ENCODE peak calls at places on chromosome 20, in eight cellular contexts. T is heart right ventricle, I is body of pancreas, N is SJSA1, A is HL-60, Z is AG04450, K is A549, O is lower lobe of right lung. J is an unnamed sample.

GRCh38 chr20:13587370-13587769 is 51.4 kb downstream of the TASP1 start:
- DNase-seq in T (no peak), I (no peak), N (no peak), A (no peak), Z (no peak), K (no peak), O (no peak), J (no peak)

GRCh38 chr20:62052336-62052841 is 13.3 kb downstream of the TAF4 start:
- DNase-seq in T (no peak), I (no peak), N (no peak), A (no peak), Z (no peak), K (no peak), O (peak), J (no peak)

GRCh38 chr20:25543068-25543467 is 42.3 kb downstream of the NINL start:
- DNase-seq in T (no peak), I (no peak), N (no peak), A (no peak), Z (no peak), K (no peak), O (no peak), J (no peak)

GRCh38 chr20:51562027-51562333 is 19.5 kb upstream of the NFATC2 start:
- DNase-seq in T (no peak), I (no peak), N (no peak), A (no peak), Z (no peak), K (no peak), O (no peak), J (no peak)

GRCh38 chr20:37095108-37095608 is 639 bp downstream of the RBL1 start:
- DNase-seq in T (no peak), I (no peak), N (no peak), A (no peak), Z (no peak), K (peak), O (no peak), J (no peak)

GRCh38 chr20:35006531-35006971 is 50.9 kb downstream of the MYH7B start:
- DNase-seq in T (no peak), I (no peak), N (no peak), A (no peak), Z (no peak), K (no peak), O (no peak), J (no peak)

GRCh38 chr20:43389839-43390626 is 67.7 kb upstream of the SRSF6 start:
- DNase-seq in T (no peak), I (no peak), N (no peak), A (no peak), Z (no peak), K (no peak), O (no peak), J (no peak)

GRCh38 chr20:48928832-48929725 is 7.6 kb downstream of the ARFGEF2 start:
- DNase-seq in T (no peak), I (no peak), N (no peak), A (no peak), Z (no peak), K (no peak), O (no peak), J (no peak)

GRCh38 chr20:63544241-63544957 is 3.1 kb downstream of the SRMS start:
- DNase-seq in T (no peak), I (no peak), N (no peak), A (no peak), Z (no peak), K (no peak), O (no peak), J (no peak)

GRCh38 chr20:32509639-32510066 is 75.5 kb downstream of the NOL4L start:
- DNase-seq in T (no peak), I (no peak), N (no peak), A (no peak), Z (no peak), K (peak), O (no peak), J (no peak)

GRCh38 chr20:6819599-6819998 is 52.1 kb downstream of the BMP2 start:
- DNase-seq in T (no peak), I (peak), N (no peak), A (no peak), Z (no peak), K (no peak), O (no peak), J (no peak)

GRCh38 chr20:44522841-44523240 is 971 bp upstream of the SERINC3 start:
- DNase-seq in T (no peak), I (no peak), N (no peak), A (no peak), Z (no peak), K (no peak), O (no peak), J (no peak)
- H3K27ac ChIP-seq in T (peak), I (peak), N (no peak), A (peak), Z (no peak), K (no peak), O (peak), J (peak)

GRCh38 chr20:4820833-4821518 is 99.3 kb downstream of the PRND start:
- DNase-seq in T (no peak), I (no peak), N (no peak), A (no peak), Z (peak), K (peak), O (no peak), J (no peak)
- H3K27ac ChIP-seq in T (no peak), I (no peak), N (no peak), A (peak), Z (peak), K (peak), O (peak), J (no peak)

GRCh38 chr20:11000416-11000815 is 326.6 kb upstream of the JAG1 start:
- DNase-seq in T (no peak), I (no peak), N (no peak), A (no peak), Z (no peak), K (no peak), O (no peak), J (no peak)

GRCh38 chr20:11008444-11008843 is 334.6 kb upstream of the JAG1 start:
- DNase-seq in T (no peak), I (no peak), N (no peak), A (no peak), Z (no peak), K (no peak), O (no peak), J (no peak)

GRCh38 chr20:11001767-11002540 is 328.2 kb upstream of the JAG1 start:
- DNase-seq in T (peak), I (no peak), N (peak), A (peak), Z (no peak), K (peak), O (no peak), J (no peak)

GRCh38 chr20:10998476-10998875 is 324.7 kb upstream of the JAG1 start:
- DNase-seq in T (no peak), I (no peak), N (no peak), A (no peak), Z (no peak), K (no peak), O (no peak), J (no peak)

DNA sequence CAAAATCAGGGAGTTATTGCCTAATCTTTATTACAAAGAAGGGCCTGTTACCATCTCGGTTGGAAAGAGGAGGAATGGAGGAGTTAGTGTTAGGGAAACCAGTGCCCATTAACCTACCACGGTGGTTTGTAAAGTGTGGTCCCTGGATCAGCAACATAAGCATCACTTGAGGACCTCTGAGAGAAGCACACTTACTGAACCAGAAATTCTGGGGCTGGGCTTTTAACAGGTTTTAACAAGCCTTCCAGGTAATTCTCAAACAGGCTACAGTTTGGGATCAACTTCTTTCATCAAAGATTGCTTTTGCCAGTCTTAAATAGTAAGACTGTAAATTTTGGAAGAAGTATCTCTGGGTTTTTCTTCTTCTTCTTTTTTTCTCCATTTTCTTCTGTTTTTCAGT is 329.5 kb upstream of the JAG1 start:
- DNase-seq in T (no peak), I (no peak), N (no peak), A (no peak), Z (no peak), K (no peak), O (no peak), J (no peak)
- H3K27ac ChIP-seq in T (no peak), I (no peak), N (peak), A (no peak), Z (no peak), K (peak), O (no peak), J (no peak)

GRCh38 chr20:45374966-45375365 is 3.2 kb downstream of the TP53TG5 start:
- DNase-seq in T (no peak), I (no peak), N (no peak), A (no peak), Z (no peak), K (no peak), O (no peak), J (no peak)

GRCh38 chr20:45374101-45374467 is 4.0 kb downstream of the TP53TG5 start:
- DNase-seq in T (no peak), I (no peak), N (no peak), A (no peak), Z (no peak), K (no peak), O (no peak), J (no peak)

GRCh38 chr20:45377191-45377775 is 842 bp downstream of the TP53TG5 start:
- DNase-seq in T (no peak), I (no peak), N (no peak), A (no peak), Z (no peak), K (no peak), O (peak), J (no peak)

GRCh38 chr20:45373353-45374100 is 4.6 kb downstream of the TP53TG5 start:
- DNase-seq in T (peak), I (peak), N (peak), A (no peak), Z (no peak), K (peak), O (peak), J (peak)

DNA sequence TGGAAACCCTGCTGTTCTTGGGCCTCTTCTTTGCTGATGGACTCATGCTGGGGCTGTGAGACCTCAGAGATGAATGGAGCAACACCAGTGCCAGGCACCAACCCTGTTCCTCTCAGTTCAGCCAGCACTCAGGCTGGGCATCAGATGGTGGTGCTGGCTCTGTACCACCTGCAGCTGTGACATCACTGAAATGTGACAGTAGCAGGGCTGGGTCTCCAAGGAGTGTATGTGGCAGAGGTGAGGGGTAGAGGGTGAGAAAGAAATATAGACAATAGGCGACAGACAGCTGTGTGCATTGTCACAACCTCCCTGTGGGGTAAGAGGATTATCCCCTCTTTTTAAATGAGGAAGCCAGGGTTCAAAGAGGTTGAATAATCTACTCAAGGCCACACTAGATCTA is at the start of gene TP53TG5:
- DNase-seq in T (no peak), I (no peak), N (no peak), A (no peak), Z (no peak), K (no peak), O (no peak), J (no peak)
- H3K27ac ChIP-seq in T (no peak), I (no peak), N (no peak), A (no peak), Z (no peak), K (no peak), O (no peak), J (no peak)

GRCh38 chr20:44549123-44549522 is 27.3 kb upstream of the SERINC3 start:
- DNase-seq in T (no peak), I (no peak), N (no peak), A (no peak), Z (no peak), K (no peak), O (no peak), J (no peak)

GRCh38 chr20:44548171-44548678 is 26.4 kb upstream of the SERINC3 start:
- DNase-seq in T (no peak), I (no peak), N (no peak), A (no peak), Z (no peak), K (no peak), O (no peak), J (no peak)

GRCh38 chr20:44552039-44552438 is 30.2 kb upstream of the SERINC3 start:
- DNase-seq in T (no peak), I (no peak), N (no peak), A (no peak), Z (no peak), K (no peak), O (no peak), J (no peak)

GRCh38 chr20:44552950-44553908 is 29.1 kb upstream of the PKIG start:
- DNase-seq in T (no peak), I (no peak), N (no peak), A (no peak), Z (peak), K (peak), O (no peak), J (no peak)

GRCh38 chr20:44552568-44552949 is 29.8 kb upstream of the PKIG start:
- DNase-seq in T (no peak), I (no peak), N (no peak), A (no peak), Z (no peak), K (no peak), O (no peak), J (no peak)
- H3K27ac ChIP-seq in T (peak), I (no peak), N (peak), A (no peak), Z (peak), K (peak), O (peak), J (peak)

GRCh38 chr20:50380697-50381040 is 129.5 kb upstream of the PTPN1 start:
- DNase-seq in T (no peak), I (peak), N (peak), A (no peak), Z (no peak), K (peak), O (no peak), J (no peak)
- H3K27ac ChIP-seq in T (no peak), I (peak), N (no peak), A (no peak), Z (peak), K (peak), O (peak), J (no peak)

GRCh38 chr20:2114560-2114959 is 12.9 kb downstream of the STK35 start:
- DNase-seq in T (no peak), I (no peak), N (no peak), A (no peak), Z (no peak), K (no peak), O (no peak), J (no peak)
- H3K27ac ChIP-seq in T (peak), I (no peak), N (peak), A (no peak), Z (no peak), K (no peak), O (peak), J (no peak)

J was measured in thoracic aorta.